ENCODE peak calls at places on chromosomes 16 and 17, in seven cellular contexts. W, M, G, X, Y, O and C are unnamed samples.

GRCh38 chr16:22369221-22369811 is 5.1 kb downstream of the CDR2 start:
- DNase-seq in W (no peak), M (no peak), G (no peak), X (no peak), Y (peak; percentile 79), O (peak; percentile 60), C (no peak)

GRCh38 chr17:74307984-74308773 is 17.8 kb upstream of the KIF19 start:
- DNase-seq in W (no peak), M (no peak), G (no peak), X (no peak), Y (no peak), O (no peak), C (no peak)

GRCh38 chr17:60224064-60224463 is 74.3 kb downstream of the CA4 start:
- DNase-seq in W (no peak), M (peak; percentile 47), G (no peak), X (no peak), Y (peak; percentile 25), O (peak; percentile 34), C (peak; percentile 53)

GRCh38 chr17:40122466-40122943 is 734 bp downstream of the MSL1 start:
- DNase-seq in W (no peak), M (peak; percentile 70), G (peak; percentile 67), X (no peak), Y (peak; percentile 47), O (peak; percentile 68), C (peak; percentile 80)

GRCh38 chr16:22282254-22282892 is 14.8 kb upstream of the POLR3E start:
- DNase-seq in W (no peak), M (no peak), G (no peak), X (no peak), Y (no peak), O (no peak), C (no peak)

GRCh38 chr16:26177438-26177837 is 485.7 kb downstream of the HS3ST4 start:
- DNase-seq in W (no peak), M (peak; percentile 27), G (no peak), X (peak; percentile 9), Y (no peak), O (no peak), C (no peak)

GRCh38 chr17:62791235-62792121 is 16.6 kb downstream of the MARCHF10 start:
- DNase-seq in W (no peak), M (no peak), G (no peak), X (no peak), Y (peak; percentile 95), O (peak; percentile 88), C (peak; percentile 93)

GRCh38 chr16:28279006-28279405 is 13.3 kb upstream of the SBK1 start:
- DNase-seq in W (no peak), M (no peak), G (no peak), X (no peak), Y (no peak), O (no peak), C (no peak)

GRCh38 chr16:56972403-56972802 is 10.7 kb downstream of the CETP start:
- DNase-seq in W (no peak), M (no peak), G (no peak), X (no peak), Y (no peak), O (no peak), C (no peak)

GRCh38 chr16:86443508-86444130 is 66.7 kb upstream of the FOXF1 start:
- DNase-seq in W (no peak), M (no peak), G (no peak), X (no peak), Y (no peak), O (no peak), C (no peak)

GRCh38 chr16:20383106-20384029 is 21.2 kb downstream of the PDILT start:
- DNase-seq in W (peak; percentile 72), M (peak; percentile 91), G (peak; percentile 88), X (peak; percentile 67), Y (peak; percentile 54), O (peak; percentile 45), C (peak; percentile 86)

GRCh38 chr17:65015855-65016254 is 40.7 kb downstream of the GNA13 start:
- DNase-seq in W (no peak), M (no peak), G (no peak), X (no peak), Y (no peak), O (no peak), C (no peak)
- H3K27ac ChIP-seq in W (no peak overlapping the region), M (no peak overlapping the region), G (no peak overlapping the region), X (no peak overlapping the region), Y (no peak overlapping the region), O (no peak overlapping the region), C (no peak overlapping the region)

GRCh38 chr16:2507679-2508064 is 6.1 kb upstream of the ATP6V0C start:
- DNase-seq in W (no peak), M (no peak), G (no peak), X (no peak), Y (no peak), O (no peak), C (no peak)
- H4K8ac ChIP-seq in W (no peak overlapping the region), M (no peak overlapping the region), G (no peak overlapping the region), X (no peak overlapping the region), Y (no peak overlapping the region), O (no peak overlapping the region), C (no peak overlapping the region)

GRCh38 chr17:4945176-4945943 is 3.0 kb downstream of the PFN1 start:
- DNase-seq in W (no peak), M (peak; percentile 86), G (peak; percentile 80), X (no peak), Y (peak; percentile 93), O (peak; percentile 93), C (peak; percentile 92)
- H3K27ac ChIP-seq in W (peak overlapping the region; percentile 37), M (peak overlapping the region; percentile 26), G (no peak overlapping the region), X (peak overlapping the region; percentile 33), Y (peak overlapping the region; percentile 96), O (peak overlapping the region; percentile 98), C (peak overlapping the region; percentile 57)

GRCh38 chr16:70659546-70659945 is 13.2 kb downstream of the IL34 start:
- DNase-seq in W (no peak), M (no peak), G (peak; percentile 31), X (no peak), Y (no peak), O (no peak), C (no peak)
- H4K8ac ChIP-seq in W (no peak overlapping the region), M (no peak overlapping the region), G (no peak overlapping the region), X (no peak overlapping the region), Y (no peak overlapping the region), O (no peak overlapping the region), C (no peak overlapping the region)

GRCh38 chr17:1002412-1002753 is 5.5 kb downstream of the TIMM22 start:
- DNase-seq in W (no peak), M (no peak), G (no peak), X (no peak), Y (peak; percentile 75), O (peak; percentile 65), C (peak; percentile 24)
- H3K27ac ChIP-seq in W (no peak overlapping the region), M (no peak overlapping the region), G (no peak overlapping the region), X (no peak overlapping the region), Y (peak overlapping the region; percentile 95), O (peak overlapping the region; percentile 71), C (no peak overlapping the region)

GRCh38 chr16:68844211-68844564 is 857 bp downstream of the TANGO6 start:
- DNase-seq in W (no peak), M (no peak), G (no peak), X (no peak), Y (no peak), O (no peak), C (no peak)

GRCh38 chr16:68839831-68840230 is 3.5 kb upstream of the TANGO6 start:
- DNase-seq in W (no peak), M (no peak), G (no peak), X (no peak), Y (no peak), O (no peak), C (no peak)

GRCh38 chr16:68848786-68849185 is 5.5 kb downstream of the TANGO6 start:
- DNase-seq in W (no peak), M (no peak), G (no peak), X (no peak), Y (no peak), O (no peak), C (no peak)

DNA sequence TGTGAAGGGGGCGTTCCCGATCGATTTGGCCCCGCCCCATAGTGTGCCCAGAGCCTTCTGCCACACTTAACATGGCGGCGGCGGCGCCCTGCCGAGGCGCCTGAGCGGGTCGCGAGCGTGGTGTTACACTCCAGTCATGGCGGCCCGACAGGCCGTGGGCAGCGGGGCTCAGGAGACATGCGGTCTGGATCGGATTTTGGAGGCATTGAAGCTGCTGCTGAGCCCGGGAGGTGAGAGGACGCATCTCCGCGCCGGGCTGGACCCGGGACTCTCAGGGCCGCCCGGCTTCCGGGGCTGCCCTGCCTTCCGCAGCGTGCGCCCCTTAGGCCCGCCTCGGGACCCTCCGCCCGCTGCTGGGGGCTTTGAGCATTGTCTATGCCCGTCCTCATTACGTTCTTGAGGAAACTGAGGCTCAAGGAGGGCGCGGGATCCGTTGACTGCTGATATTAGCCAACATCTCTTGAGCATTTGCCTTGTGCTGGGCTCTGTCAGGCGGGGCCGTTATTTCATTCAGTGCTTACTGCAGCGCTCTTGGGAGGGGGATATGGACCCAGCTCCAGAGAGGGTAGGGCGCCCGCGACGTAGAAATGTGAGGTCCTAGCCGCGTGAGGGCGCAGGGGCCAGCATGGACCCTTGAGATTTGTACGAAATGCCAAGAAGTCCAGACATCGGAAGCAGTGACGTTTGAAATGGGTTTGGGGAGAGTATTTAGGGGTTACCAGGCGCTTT is at the start of gene TANGO6:
- DNase-seq in W (peak; percentile 72), M (peak; percentile 94), G (peak; percentile 89), X (peak; percentile 49), Y (peak; percentile 68), O (peak; percentile 85), C (peak; percentile 87)
- H4K8ac ChIP-seq in W (no peak within 1 kb of the TSS), M (peak within 1 kb of the TSS; percentile 13), G (no peak within 1 kb of the TSS), X (peak within 1 kb of the TSS; percentile 69), Y (peak within 1 kb of the TSS; percentile 97), O (peak within 1 kb of the TSS; percentile 98), C (peak within 1 kb of the TSS; percentile 94)

DNA sequence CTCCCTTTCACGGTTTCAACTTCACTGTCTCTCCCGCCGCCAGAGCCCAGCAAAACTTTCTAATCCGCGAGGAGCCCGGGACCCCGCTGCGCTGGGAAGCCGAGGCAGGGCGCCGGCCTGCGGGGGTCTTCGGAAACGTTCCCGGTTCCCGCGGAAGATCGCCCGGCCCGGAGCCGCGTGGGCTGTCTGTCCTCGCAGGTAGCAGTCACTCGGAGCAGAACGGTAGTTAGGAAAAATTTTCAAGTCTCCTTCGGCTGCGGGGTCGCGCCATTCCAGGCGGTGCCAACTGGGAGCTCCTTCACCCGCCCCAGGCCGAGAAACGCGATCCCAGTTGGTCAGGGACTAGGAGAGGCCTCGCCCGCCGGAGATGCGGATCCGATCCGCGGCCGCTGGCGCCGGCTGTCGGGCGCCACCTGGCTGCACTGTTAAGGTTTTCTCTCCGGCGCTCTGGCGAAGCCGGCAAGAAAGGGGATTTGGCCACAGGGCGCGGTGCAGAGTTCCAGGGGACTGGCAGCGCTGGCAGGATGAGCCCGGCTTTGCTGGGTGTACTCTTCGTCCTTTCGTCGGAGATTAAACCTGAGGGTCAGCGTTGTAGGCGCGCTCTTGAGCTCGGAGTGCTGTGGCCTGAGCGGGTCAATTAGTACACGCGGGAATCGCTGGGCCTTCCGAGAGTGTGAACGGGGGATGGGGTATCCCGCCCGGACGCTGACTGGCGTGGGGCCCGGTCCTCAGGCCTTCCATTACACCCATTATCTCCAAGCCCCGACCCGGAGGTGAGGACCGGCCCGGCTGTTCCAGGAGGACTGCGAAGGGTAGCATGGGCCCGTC is 135.4 kb downstream of the KCNJ12 start:
- DNase-seq in W (peak; percentile 75), M (peak; percentile 94), G (peak; percentile 95), X (peak; percentile 67), Y (peak; percentile 75), O (peak; percentile 77), C (peak; percentile 67)
- H3K27ac ChIP-seq in W (no peak overlapping the region), M (peak overlapping the region; percentile 33), G (no peak overlapping the region), X (no peak overlapping the region), Y (no peak overlapping the region), O (no peak overlapping the region), C (no peak overlapping the region)